ENCODE peak calls at places on chromosomes 4 and X, in five cellular contexts. W is right lobe of liver, Q is Caco-2, X is H7, F is upper lobe of right lung. C is an unnamed sample.

GRCh38 chr4:146124023-146124680 is 51.4 kb upstream of the LSM6 start:
- DNase-seq in W (no peak), Q (no peak), X (peak; percentile 52), F (no peak), C (peak; percentile 24)

GRCh38 chr4:165009493-165010227 is 22.1 kb upstream of the TRIM60 start:
- DNase-seq in W (no peak), Q (no peak), X (no peak), F (no peak), C (no peak)

GRCh38 chr4:10461091-10461849 is 4.0 kb upstream of the ZNF518B start:
- DNase-seq in W (peak; percentile 68), Q (no peak), X (peak; percentile 96), F (peak; percentile 82), C (peak; percentile 70)

GRCh38 chrX:107272431-107272921 is 66.1 kb downstream of the DNAAF6 start:
- DNase-seq in W (no peak), Q (no peak), X (peak; percentile 69), F (no peak), C (no peak)

GRCh38 chr4:47383829-47384427 is 79.6 kb downstream of the COMMD8 start:
- DNase-seq in W (no peak), Q (no peak), X (peak; percentile 32), F (no peak), C (peak; percentile 66)

GRCh38 chr4:15147709-15148651 is 145.7 kb downstream of the CPEB2 start:
- DNase-seq in W (no peak), Q (no peak), X (no peak), F (no peak), C (peak; percentile 34)

GRCh38 chrX:88526385-88526784 is 220.6 kb upstream of the CPXCR1 start:
- DNase-seq in W (no peak), Q (no peak), X (no peak), F (no peak), C (no peak)

GRCh38 chr4:139656614-139657486 is 8.8 kb upstream of the MGST2 start:
- DNase-seq in W (peak; percentile 63), Q (peak; percentile 79), X (peak; percentile 72), F (peak; percentile 68), C (peak; percentile 87)

GRCh38 chr4:89024051-89024675 is 32.8 kb downstream of the FAM13A start:
- DNase-seq in W (no peak), Q (peak; percentile 54), X (peak; percentile 52), F (no peak), C (peak; percentile 87)

GRCh38 chr4:99723555-99724450 is 66.2 kb upstream of the C4orf54 start:
- DNase-seq in W (peak; percentile 89), Q (no peak), X (no peak), F (peak; percentile 65), C (peak; percentile 64)

GRCh38 chr4:25378130-25378743 is 1.2 kb downstream of the ANAPC4 start:
- DNase-seq in W (no peak), Q (no peak), X (peak; percentile 29), F (no peak), C (no peak)

GRCh38 chr4:38085394-38086150 is 125.4 kb downstream of the PTTG2 start:
- DNase-seq in W (no peak), Q (no peak), X (no peak), F (no peak), C (peak; percentile 47)

GRCh38 chr4:27176400-27176799 is 315.8 kb downstream of the STIM2 start:
- DNase-seq in W (no peak), Q (peak; percentile 32), X (peak; percentile 20), F (no peak), C (peak; percentile 72)

GRCh38 chr4:8067945-8068894 is 90.4 kb downstream of the ABLIM2 start:
- DNase-seq in W (no peak), Q (no peak), X (no peak), F (no peak), C (no peak)

GRCh38 chr4:151744614-151745013 is 16.2 kb downstream of the GATB start:
- DNase-seq in W (no peak), Q (no peak), X (peak; percentile 41), F (no peak), C (peak; percentile 93)

GRCh38 chr4:98994474-98995182 is 893 bp upstream of the METAP1 start:
- DNase-seq in W (no peak), Q (no peak), X (no peak), F (no peak), C (peak; percentile 55)

GRCh38 chr4:76679691-76680090 is 218.3 kb downstream of the SOWAHB start:
- DNase-seq in W (no peak), Q (no peak), X (no peak), F (no peak), C (no peak)

GRCh38 chr4:170497105-170497504 is 407.3 kb upstream of the AADAT start:
- DNase-seq in W (no peak), Q (no peak), X (no peak), F (no peak), C (peak; percentile 13)

GRCh38 chr4:13656569-13656988 is 29.1 kb upstream of the BOD1L1 start:
- DNase-seq in W (peak; percentile 55), Q (no peak), X (peak; percentile 61), F (peak; percentile 72), C (peak; percentile 88)

GRCh38 chr4:2253160-2254084 is 8.5 kb downstream of the MXD4 start:
- DNase-seq in W (peak; percentile 44), Q (no peak), X (peak; percentile 44), F (peak; percentile 52), C (no peak)

GRCh38 chr4:7466904-7467303 is 32.2 kb upstream of the PSAPL1 start:
- DNase-seq in W (no peak), Q (no peak), X (no peak), F (no peak), C (no peak)

GRCh38 chrX:71450433-71451106 is 82.3 kb upstream of the OGT start:
- DNase-seq in W (no peak), Q (no peak), X (no peak), F (no peak), C (no peak)

GRCh38 chrX:136689441-136689840 is 41.5 kb downstream of the CD40LG start:
- DNase-seq in W (no peak), Q (no peak), X (peak; percentile 19), F (no peak), C (no peak)

GRCh38 chr4:169565606-169566351 is 46.6 kb downstream of the NEK1 start:
- DNase-seq in W (no peak), Q (no peak), X (no peak), F (no peak), C (no peak)

GRCh38 chr4:54234497-54235205 is 5.6 kb downstream of the PDGFRA start:
- DNase-seq in W (no peak), Q (no peak), X (peak; percentile 33), F (no peak), C (peak; percentile 45)
- H3K4me3 ChIP-seq in W (no peak overlapping the region), Q (no peak overlapping the region), X (no peak overlapping the region), F (peak overlapping the region; percentile 55), C (peak overlapping the region; percentile 85)

DNA sequence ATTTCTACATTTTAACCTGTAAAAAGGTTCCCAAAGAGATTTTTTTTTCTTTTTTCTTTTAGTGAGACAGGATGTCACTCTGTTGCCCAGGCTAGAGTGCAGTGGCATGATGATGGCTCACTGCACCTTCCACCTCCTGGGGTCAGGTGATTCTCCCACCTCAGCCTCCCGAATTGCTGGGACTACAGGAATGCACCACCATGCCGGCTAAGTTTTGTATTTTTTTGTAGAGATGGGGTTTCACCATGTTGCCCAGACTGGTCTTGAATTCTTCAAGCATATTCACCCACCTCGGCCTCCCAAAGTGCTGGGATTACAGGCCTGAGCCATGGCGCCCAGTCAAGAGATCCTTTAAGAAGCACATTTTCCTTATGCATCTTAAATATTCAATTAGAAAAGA is 12.6 kb downstream of the RHOH start:
- DNase-seq in W (no peak), Q (no peak), X (no peak), F (no peak), C (no peak)
- H3K4me3 ChIP-seq in W (no peak overlapping the region), Q (no peak overlapping the region), X (no peak overlapping the region), F (no peak overlapping the region), C (no peak overlapping the region)

GRCh38 chrX:39591099-39591498 is 506.7 kb downstream of the BCOR start:
- DNase-seq in W (no peak), Q (no peak), X (no peak), F (no peak), C (no peak)

GRCh38 chrX:39596437-39596836 is 501.3 kb downstream of the BCOR start:
- DNase-seq in W (no peak), Q (no peak), X (no peak), F (no peak), C (no peak)

GRCh38 chrX:39595977-39596376 is 501.8 kb downstream of the BCOR start:
- DNase-seq in W (no peak), Q (no peak), X (no peak), F (no peak), C (no peak)

DNA sequence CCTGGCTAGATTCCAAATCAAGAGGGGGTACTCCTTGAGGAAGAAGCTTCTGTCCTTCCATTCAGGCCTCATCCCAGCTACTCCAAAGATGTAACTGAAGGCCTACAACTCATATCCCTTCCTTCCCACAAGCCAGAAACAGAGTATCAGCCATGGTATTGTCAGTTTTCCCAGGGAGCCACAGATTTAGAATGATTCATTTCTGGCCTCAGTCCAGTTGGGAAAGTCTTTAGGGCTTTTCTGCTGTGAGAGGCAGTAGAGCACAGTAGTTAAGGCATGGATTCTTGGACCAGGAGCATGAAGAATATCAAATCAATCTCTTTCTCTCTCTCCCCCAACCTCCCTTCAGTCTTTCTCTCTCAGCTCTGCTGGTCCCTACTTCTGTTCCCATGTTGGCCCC is 505.0 kb downstream of the BCOR start:
- DNase-seq in W (no peak), Q (no peak), X (no peak), F (no peak), C (peak; percentile 56)
- H3K4me3 ChIP-seq in W (no peak overlapping the region), Q (no peak overlapping the region), X (no peak overlapping the region), F (no peak overlapping the region), C (no peak overlapping the region)

DNA sequence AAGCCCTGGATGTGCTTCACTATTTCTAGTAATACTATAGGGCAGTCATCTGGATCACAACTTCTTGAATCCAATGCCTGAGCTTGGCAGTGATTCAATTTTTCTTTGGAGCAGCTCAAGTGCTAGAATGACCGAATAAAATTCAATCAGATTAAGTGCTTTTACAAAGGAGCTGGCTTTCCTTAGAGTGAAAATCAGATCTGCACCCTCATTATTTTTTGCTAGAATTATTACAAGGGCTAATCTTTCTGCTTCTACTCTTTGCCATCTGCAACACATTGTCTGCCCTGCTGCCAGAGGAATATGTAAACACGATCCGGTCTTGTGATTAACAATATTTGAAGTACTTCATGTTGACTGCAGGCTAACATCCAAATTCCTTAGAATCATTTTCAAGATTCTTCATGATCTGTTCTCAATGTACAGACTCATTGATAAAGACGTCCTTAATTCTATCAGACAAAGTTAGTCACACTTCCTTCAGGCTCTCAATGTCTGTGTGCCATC is 531.1 kb downstream of the GALNTL6 start:
- DNase-seq in W (no peak), Q (no peak), X (no peak), F (no peak), C (no peak)
- H3K4me3 ChIP-seq in W (no peak overlapping the region), Q (no peak overlapping the region), X (no peak overlapping the region), F (no peak overlapping the region), C (no peak overlapping the region)

GRCh38 chrX:130330706-130331105 is 9.0 kb upstream of the SLC25A14 start:
- DNase-seq in W (peak; percentile 80), Q (peak; percentile 78), X (peak; percentile 79), F (peak; percentile 67), C (peak; percentile 51)
- H3K4me3 ChIP-seq in W (no peak overlapping the region), Q (no peak overlapping the region), X (no peak overlapping the region), F (no peak overlapping the region), C (no peak overlapping the region)

GRCh38 chrX:1181131-1181530 is 31.3 kb downstream of the CRLF2 start:
- DNase-seq in W (no peak), Q (no peak), X (no peak), F (no peak), C (no peak)
- H3K4me3 ChIP-seq in W (no peak overlapping the region), Q (no peak overlapping the region), X (no peak overlapping the region), F (no peak overlapping the region), C (no peak overlapping the region)